ENCODE peak calls at places on chromosomes 12 and 14, in five cellular contexts. T, O, M, A and H are unnamed samples.

GRCh38 chr12:100857971-100858370 is 63.4 kb downstream of the ANO4 start:
- DNase-seq in T (no peak), O (no peak), M (no peak), A (no peak), H (no peak)

GRCh38 chr12:68924546-68924945 is 8.4 kb downstream of the CPM start:
- DNase-seq in T (no peak), O (no peak), M (peak), A (no peak), H (no peak)

GRCh38 chr12:1413930-1414329 is 180.5 kb downstream of the FBXL14 start:
- DNase-seq in T (no peak), O (no peak), M (no peak), A (no peak), H (no peak)

GRCh38 chr12:30378307-30378706 is 317.4 kb downstream of the IPO8 start:
- DNase-seq in T (no peak), O (no peak), M (no peak), A (no peak), H (no peak)

GRCh38 chr12:92562063-92562734 is 140.6 kb upstream of the PLEKHG7 start:
- DNase-seq in T (no peak), O (no peak), M (no peak), A (no peak), H (no peak)

GRCh38 chr14:30085943-30086342 is 158.3 kb upstream of the PRKD1 start:
- DNase-seq in T (no peak), O (no peak), M (no peak), A (no peak), H (no peak)

GRCh38 chr12:121579190-121579791 is 1.5 kb downstream of the KDM2B start:
- DNase-seq in T (no peak), O (peak), M (peak), A (peak), H (peak)

GRCh38 chr12:24366514-24366913 is 417.0 kb upstream of the SOX5 start:
- DNase-seq in T (no peak), O (no peak), M (no peak), A (no peak), H (no peak)

GRCh38 chr12:79983492-79983891 is 48.6 kb upstream of the PPP1R12A start:
- DNase-seq in T (no peak), O (no peak), M (peak), A (no peak), H (no peak)